ENCODE peak calls at places on chromosome 1, in six cellular contexts. One of them, this sample, is unnamed.

GRCh38 chr1:8911416-8912309 is 33.2 kb upstream of the ENO1 start:
- DNase-seq in endothelial cell: no peak
- DNase-seq in activated T-cell treated with anti-CD3 and anti-CD28 coated beads, Interleukin-2, amount 50 U/mL, for 72 hours: no peak
- DNase-seq in retinal pigment epithelial cell: no peak
- DNase-seq in activated CD4-positive, alpha-beta T cell treated with anti-CD3 and anti-CD28 coated beads, Interleukin-2, amount 50 U/mL, for 1 hour: no peak
- DNase-seq in hypothalamus: no peak
- DNase-seq in this sample: no peak

GRCh38 chr1:55504306-55504706 is 289.1 kb upstream of the USP24 start:
- DNase-seq in endothelial cell: no peak
- DNase-seq in activated T-cell treated with anti-CD3 and anti-CD28 coated beads, Interleukin-2, amount 50 U/mL, for 72 hours: no peak
- DNase-seq in retinal pigment epithelial cell: peak
- DNase-seq in activated CD4-positive, alpha-beta T cell treated with anti-CD3 and anti-CD28 coated beads, Interleukin-2, amount 50 U/mL, for 1 hour: no peak
- DNase-seq in hypothalamus: no peak
- DNase-seq in this sample: no peak

GRCh38 chr1:180363596-180363995 is 133.5 kb downstream of the LHX4 start:
- DNase-seq in endothelial cell: no peak
- DNase-seq in activated T-cell treated with anti-CD3 and anti-CD28 coated beads, Interleukin-2, amount 50 U/mL, for 72 hours: no peak
- DNase-seq in retinal pigment epithelial cell: no peak
- DNase-seq in activated CD4-positive, alpha-beta T cell treated with anti-CD3 and anti-CD28 coated beads, Interleukin-2, amount 50 U/mL, for 1 hour: no peak
- DNase-seq in hypothalamus: no peak
- DNase-seq in this sample: no peak

GRCh38 chr1:46067652-46068051 is 64.8 kb downstream of the PIK3R3 start:
- DNase-seq in endothelial cell: no peak
- DNase-seq in activated T-cell treated with anti-CD3 and anti-CD28 coated beads, Interleukin-2, amount 50 U/mL, for 72 hours: no peak
- DNase-seq in retinal pigment epithelial cell: no peak
- DNase-seq in activated CD4-positive, alpha-beta T cell treated with anti-CD3 and anti-CD28 coated beads, Interleukin-2, amount 50 U/mL, for 1 hour: no peak
- DNase-seq in hypothalamus: no peak
- DNase-seq in this sample: no peak

GRCh38 chr1:205585835-205586785 is 45.7 kb downstream of the ELK4 start:
- DNase-seq in endothelial cell: no peak
- DNase-seq in activated T-cell treated with anti-CD3 and anti-CD28 coated beads, Interleukin-2, amount 50 U/mL, for 72 hours: no peak
- DNase-seq in retinal pigment epithelial cell: no peak
- DNase-seq in activated CD4-positive, alpha-beta T cell treated with anti-CD3 and anti-CD28 coated beads, Interleukin-2, amount 50 U/mL, for 1 hour: no peak
- DNase-seq in hypothalamus: no peak
- DNase-seq in this sample: no peak

GRCh38 chr1:31054958-31055481 is 10.5 kb downstream of the PUM1 start:
- DNase-seq in endothelial cell: no peak
- DNase-seq in activated T-cell treated with anti-CD3 and anti-CD28 coated beads, Interleukin-2, amount 50 U/mL, for 72 hours: no peak
- DNase-seq in retinal pigment epithelial cell: no peak
- DNase-seq in activated CD4-positive, alpha-beta T cell treated with anti-CD3 and anti-CD28 coated beads, Interleukin-2, amount 50 U/mL, for 1 hour: no peak
- DNase-seq in hypothalamus: no peak
- DNase-seq in this sample: no peak

GRCh38 chr1:170545476-170545875 is 13.5 kb downstream of the GORAB start:
- DNase-seq in endothelial cell: no peak
- DNase-seq in activated T-cell treated with anti-CD3 and anti-CD28 coated beads, Interleukin-2, amount 50 U/mL, for 72 hours: no peak
- DNase-seq in retinal pigment epithelial cell: no peak
- DNase-seq in activated CD4-positive, alpha-beta T cell treated with anti-CD3 and anti-CD28 coated beads, Interleukin-2, amount 50 U/mL, for 1 hour: no peak
- DNase-seq in hypothalamus: no peak
- DNase-seq in this sample: no peak

GRCh38 chr1:103788377-103788776 is 38.7 kb downstream of the AMY1C start:
- DNase-seq in endothelial cell: no peak
- DNase-seq in activated T-cell treated with anti-CD3 and anti-CD28 coated beads, Interleukin-2, amount 50 U/mL, for 72 hours: no peak
- DNase-seq in retinal pigment epithelial cell: peak
- DNase-seq in activated CD4-positive, alpha-beta T cell treated with anti-CD3 and anti-CD28 coated beads, Interleukin-2, amount 50 U/mL, for 1 hour: no peak
- DNase-seq in hypothalamus: no peak
- DNase-seq in this sample: no peak

GRCh38 chr1:218660678-218661053 is 315.5 kb downstream of the TGFB2 start:
- DNase-seq in endothelial cell: no peak
- DNase-seq in activated T-cell treated with anti-CD3 and anti-CD28 coated beads, Interleukin-2, amount 50 U/mL, for 72 hours: no peak
- DNase-seq in retinal pigment epithelial cell: peak
- DNase-seq in activated CD4-positive, alpha-beta T cell treated with anti-CD3 and anti-CD28 coated beads, Interleukin-2, amount 50 U/mL, for 1 hour: no peak
- DNase-seq in hypothalamus: no peak
- DNase-seq in this sample: no peak

GRCh38 chr1:66239834-66240233 is 294.1 kb upstream of the SGIP1 start:
- DNase-seq in endothelial cell: no peak
- DNase-seq in activated T-cell treated with anti-CD3 and anti-CD28 coated beads, Interleukin-2, amount 50 U/mL, for 72 hours: no peak
- DNase-seq in retinal pigment epithelial cell: no peak
- DNase-seq in activated CD4-positive, alpha-beta T cell treated with anti-CD3 and anti-CD28 coated beads, Interleukin-2, amount 50 U/mL, for 1 hour: no peak
- DNase-seq in hypothalamus: no peak
- DNase-seq in this sample: no peak

This sample was measured in posterior cingulate gyrus.